ENCODE peak calls at places on chromosomes 12 and 14, in six cellular contexts. One of them, this sample, is unnamed.

GRCh38 chr12:172732-173161 is 41.2 kb downstream of the SLC6A12 start:
- DNase-seq in K562: peak; percentile 27
- DNase-seq in HCT116: no peak
- DNase-seq in HepG2: no peak
- DNase-seq in H1: no peak
- DNase-seq in GM12878: no peak
- DNase-seq in this sample: no peak

GRCh38 chr12:127599441-127599840 is 667.5 kb upstream of the TMEM132C start:
- DNase-seq in H1: no peak
- DNase-seq in GM12878: no peak
- DNase-seq in K562: no peak
- DNase-seq in HCT116: no peak
- DNase-seq in HepG2: no peak
- DNase-seq in this sample: no peak

GRCh38 chr12:19710811-19711793 is 271.8 kb downstream of the AEBP2 start:
- DNase-seq in K562: no peak
- DNase-seq in HCT116: no peak
- DNase-seq in H1: no peak
- DNase-seq in HepG2: peak; percentile 1
- DNase-seq in GM12878: no peak
- DNase-seq in this sample: no peak

GRCh38 chr12:92403210-92404175 is 257.8 kb upstream of the BTG1 start:
- DNase-seq in H1: no peak
- DNase-seq in HepG2: no peak
- DNase-seq in K562: peak; percentile 71
- DNase-seq in GM12878: peak; percentile 98
- DNase-seq in HCT116: no peak
- DNase-seq in this sample: no peak

GRCh38 chr14:91924871-91925726 is 22.4 kb downstream of the FBLN5 start:
- DNase-seq in H1: peak; percentile 48
- DNase-seq in HepG2: no peak
- DNase-seq in K562: no peak
- DNase-seq in HCT116: no peak
- DNase-seq in GM12878: no peak
- DNase-seq in this sample: no peak

GRCh38 chr14:83873626-83874025 is 1656.3 kb upstream of the FLRT2 start:
- DNase-seq in HepG2: no peak
- DNase-seq in HCT116: no peak
- DNase-seq in GM12878: no peak
- DNase-seq in K562: no peak
- DNase-seq in H1: no peak
- DNase-seq in this sample: no peak

GRCh38 chr12:7899755-7900154 is 27.0 kb upstream of the SLC2A14 start:
- DNase-seq in HCT116: no peak
- DNase-seq in K562: no peak
- DNase-seq in HepG2: no peak
- DNase-seq in GM12878: no peak
- DNase-seq in H1: no peak
- DNase-seq in this sample: no peak

GRCh38 chr12:28872654-28873268 is 276.3 kb upstream of the FAR2 start:
- DNase-seq in HepG2: peak; percentile 21
- DNase-seq in H1: peak; percentile 77
- DNase-seq in GM12878: no peak
- DNase-seq in K562: peak; percentile 40
- DNase-seq in HCT116: peak; percentile 46
- DNase-seq in this sample: peak; percentile 90

GRCh38 chr12:12357697-12358476 is 1.0 kb downstream of the BORCS5 start:
- DNase-seq in HepG2: no peak
- DNase-seq in HCT116: no peak
- DNase-seq in GM12878: no peak
- DNase-seq in K562: no peak
- DNase-seq in H1: peak; percentile 33
- DNase-seq in this sample: no peak

GRCh38 chr14:97490521-97491070 is 693.4 kb downstream of the VRK1 start:
- DNase-seq in HCT116: no peak
- DNase-seq in GM12878: no peak
- DNase-seq in H1: no peak
- DNase-seq in K562: no peak
- DNase-seq in HepG2: no peak
- DNase-seq in this sample: no peak

GRCh38 chr12:128245890-128246289 is 21.1 kb upstream of the TMEM132C start:
- DNase-seq in GM12878: no peak
- DNase-seq in HepG2: no peak
- DNase-seq in H1: no peak
- DNase-seq in K562: no peak
- DNase-seq in HCT116: no peak
- DNase-seq in this sample: no peak

GRCh38 chr12:6826734-6827436 is 1.3 kb upstream of the P3H3 start:
- DNase-seq in H1: no peak
- DNase-seq in K562: no peak
- DNase-seq in GM12878: no peak
- DNase-seq in HCT116: no peak
- DNase-seq in HepG2: no peak
- DNase-seq in this sample: no peak

GRCh38 chr14:50649691-50650090 is 18.4 kb downstream of the SAV1 start:
- DNase-seq in GM12878: no peak
- DNase-seq in HCT116: no peak
- DNase-seq in HepG2: no peak
- DNase-seq in H1: no peak
- DNase-seq in K562: no peak
- DNase-seq in this sample: no peak

GRCh38 chr12:123083661-123084571 is 67.0 kb downstream of the PITPNM2 start:
- DNase-seq in HCT116: no peak
- DNase-seq in HepG2: no peak
- DNase-seq in GM12878: no peak
- DNase-seq in H1: no peak
- DNase-seq in K562: no peak
- DNase-seq in this sample: no peak

GRCh38 chr14:102691763-102692162 is 85.5 kb upstream of the TRAF3 start:
- DNase-seq in HCT116: no peak
- DNase-seq in GM12878: no peak
- DNase-seq in K562: no peak
- DNase-seq in H1: no peak
- DNase-seq in HepG2: no peak
- DNase-seq in this sample: no peak

GRCh38 chr12:124428792-124429281 is 133.9 kb downstream of the RFLNA start:
- DNase-seq in K562: no peak
- DNase-seq in HepG2: no peak
- DNase-seq in GM12878: no peak
- DNase-seq in HCT116: no peak
- DNase-seq in H1: no peak
- DNase-seq in this sample: no peak

GRCh38 chr12:19203013-19203412 is 73.5 kb downstream of the PLEKHA5 start:
- DNase-seq in HepG2: no peak
- DNase-seq in GM12878: no peak
- DNase-seq in K562: no peak
- DNase-seq in H1: no peak
- DNase-seq in HCT116: no peak
- DNase-seq in this sample: no peak

GRCh38 chr12:64066052-64066451 is 156.0 kb downstream of the KICS2 start:
- DNase-seq in HCT116: no peak
- DNase-seq in HepG2: peak; percentile 4
- DNase-seq in GM12878: no peak
- DNase-seq in H1: no peak
- DNase-seq in K562: no peak
- DNase-seq in this sample: no peak

GRCh38 chr12:41055875-41056577 is 132.1 kb upstream of the PDZRN4 start:
- DNase-seq in GM12878: no peak
- DNase-seq in H1: no peak
- DNase-seq in K562: no peak
- DNase-seq in HCT116: no peak
- DNase-seq in HepG2: no peak
- DNase-seq in this sample: no peak

GRCh38 chr14:74585406-74586335 is 26.4 kb downstream of the LTBP2 start:
- DNase-seq in HCT116: no peak
- DNase-seq in K562: no peak
- DNase-seq in GM12878: no peak
- DNase-seq in HepG2: no peak
- DNase-seq in H1: no peak
- DNase-seq in this sample: no peak

GRCh38 chr14:90453401-90453951 is 56.6 kb downstream of the CALM1 start:
- DNase-seq in K562: no peak
- DNase-seq in HepG2: no peak
- DNase-seq in HCT116: no peak
- DNase-seq in GM12878: no peak
- DNase-seq in H1: peak; percentile 43
- DNase-seq in this sample: no peak

GRCh38 chr14:68757618-68758081 is 35.2 kb downstream of the ZFP36L1 start:
- DNase-seq in HCT116: no peak
- DNase-seq in GM12878: no peak
- DNase-seq in K562: peak; percentile 37
- DNase-seq in H1: no peak
- DNase-seq in HepG2: peak; percentile 39
- DNase-seq in this sample: no peak

GRCh38 chr12:7373226-7373625 is 69.4 kb downstream of the ACSM4 start:
- DNase-seq in HepG2: no peak
- DNase-seq in H1: no peak
- DNase-seq in K562: no peak
- DNase-seq in GM12878: no peak
- DNase-seq in HCT116: no peak
- DNase-seq in this sample: no peak

GRCh38 chr14:101076451-101077220 is 173.1 kb upstream of the RTL1 start:
- DNase-seq in H1: no peak
- DNase-seq in HepG2: no peak
- DNase-seq in GM12878: no peak
- DNase-seq in K562: no peak
- DNase-seq in HCT116: no peak
- DNase-seq in this sample: no peak

GRCh38 chr14:104515811-104516780 is 63.5 kb upstream of the C14orf180 start:
- DNase-seq in H1: peak; percentile 26
- DNase-seq in HCT116: no peak
- DNase-seq in K562: no peak
- DNase-seq in GM12878: no peak
- DNase-seq in HepG2: no peak
- DNase-seq in this sample: no peak

GRCh38 chr12:104136577-104136976 is 1.4 kb downstream of the NFYB start:
- DNase-seq in GM12878: no peak
- DNase-seq in K562: no peak
- DNase-seq in HepG2: no peak
- DNase-seq in H1: no peak
- DNase-seq in HCT116: no peak
- DNase-seq in this sample: no peak

DNA sequence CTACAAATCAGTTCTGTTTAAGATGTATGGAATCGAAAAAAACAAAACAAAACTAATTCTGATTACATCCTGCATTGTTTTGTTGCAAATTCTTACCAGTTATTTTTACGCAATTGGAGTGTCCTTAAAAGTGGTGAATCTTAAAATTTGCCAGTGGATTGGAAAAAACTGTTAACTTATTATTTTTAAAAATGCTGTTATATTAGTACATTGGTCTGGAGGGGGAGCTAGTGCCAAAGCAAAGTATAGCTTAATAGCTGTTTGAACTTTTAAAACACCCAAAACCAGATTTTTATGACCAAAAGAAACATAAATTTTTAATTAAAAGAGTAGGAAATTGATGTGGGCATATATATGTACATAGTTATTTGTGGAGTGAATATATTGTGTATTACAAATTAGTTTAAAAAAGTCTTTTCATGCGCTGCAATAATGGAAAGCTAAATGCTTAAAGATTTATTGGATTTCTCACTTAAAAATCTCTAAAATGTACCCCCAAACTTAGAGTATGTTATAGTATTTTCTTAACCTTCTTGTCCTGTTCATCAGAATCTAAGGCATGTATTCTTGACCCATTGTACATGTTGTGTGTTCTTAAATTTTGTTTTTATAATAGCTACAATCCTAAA is 2.5 kb downstream of the FUT8 start:
- DNase-seq in K562: no peak
- DNase-seq in HepG2: peak; percentile 10
- DNase-seq in GM12878: no peak
- DNase-seq in H1: no peak
- DNase-seq in HCT116: no peak
- DNase-seq in this sample: no peak
- TF ChIP-seq ZNF274 in K562: no peak
- TF ChIP-seq ZNF274 in HepG2: no peak
- TF ChIP-seq ZNF274 in GM12878: no peak
- TF ChIP-seq ZNF274 in H1: no peak
- TF ChIP-seq ZNF274 in HCT116: no peak
- TF ChIP-seq ZNF274 in this sample: no peak

GRCh38 chr12:50788562-50788961 is 24.7 kb downstream of the ATF1 start:
- DNase-seq in HepG2: peak; percentile 32
- DNase-seq in GM12878: no peak
- DNase-seq in K562: no peak
- DNase-seq in H1: peak; percentile 1
- DNase-seq in HCT116: no peak
- DNase-seq in this sample: no peak
- H3K4me1 ChIP-seq in HepG2: peaks cover 42% of the 10 kb centered on the region
- H3K4me1 ChIP-seq in GM12878: no peaks in the 10 kb centered on the region
- H3K4me1 ChIP-seq in K562: no peaks in the 10 kb centered on the region
- H3K4me1 ChIP-seq in H1: no peaks in the 10 kb centered on the region
- H3K4me1 ChIP-seq in HCT116: peaks cover 61% of the 10 kb centered on the region
- H3K4me1 ChIP-seq in this sample: no peaks in the 10 kb centered on the region

GRCh38 chr14:71734076-71734475 is 198.2 kb upstream of the RGS6 start:
- DNase-seq in K562: no peak
- DNase-seq in HCT116: no peak
- DNase-seq in HepG2: no peak
- DNase-seq in H1: no peak
- DNase-seq in GM12878: no peak
- DNase-seq in this sample: no peak
- TF ChIP-seq ZNF274 in K562: no peak
- TF ChIP-seq ZNF274 in HCT116: no peak
- TF ChIP-seq ZNF274 in HepG2: no peak
- TF ChIP-seq ZNF274 in H1: no peak
- TF ChIP-seq ZNF274 in GM12878: no peak
- TF ChIP-seq ZNF274 in this sample: no peak

GRCh38 chr12:111819191-111820158 is 22.6 kb upstream of the MAPKAPK5 start:
- DNase-seq in HepG2: no peak
- DNase-seq in H1: no peak
- DNase-seq in GM12878: no peak
- DNase-seq in HCT116: no peak
- DNase-seq in K562: no peak
- DNase-seq in this sample: no peak
- H3K4me1 ChIP-seq in HepG2: peaks cover 17% of the 10 kb centered on the region
- H3K4me1 ChIP-seq in H1: no peaks in the 10 kb centered on the region
- H3K4me1 ChIP-seq in GM12878: no peaks in the 10 kb centered on the region
- H3K4me1 ChIP-seq in HCT116: no peaks in the 10 kb centered on the region
- H3K4me1 ChIP-seq in K562: peaks cover 3% of the 10 kb centered on the region
- H3K4me1 ChIP-seq in this sample: no peaks in the 10 kb centered on the region

GRCh38 chr12:93689076-93689834 is 12.1 kb downstream of the CRADD start:
- DNase-seq in GM12878: no peak
- DNase-seq in HepG2: no peak
- DNase-seq in K562: no peak
- DNase-seq in H1: no peak
- DNase-seq in HCT116: no peak
- DNase-seq in this sample: no peak
- TF ChIP-seq ZNF274 in GM12878: no peak
- TF ChIP-seq ZNF274 in HepG2: no peak
- TF ChIP-seq ZNF274 in K562: no peak
- TF ChIP-seq ZNF274 in H1: no peak
- TF ChIP-seq ZNF274 in HCT116: no peak
- TF ChIP-seq ZNF274 in this sample: no peak

This sample was measured in NT2/D1.